ENCODE peak calls at places on chromosomes 13 and 19, in seven cellular contexts. F is upper lobe of right lung; Q is effector memory CD4-positive, alpha-beta T cell; C is heart right ventricle; W is esophagus muscularis mucosa; O is SK-N-SH; N is PC-9. R is an unnamed sample. For H3K4me1, the result is how much of the 10 kb centered on the place peaks cover.

GRCh38 chr13:73025212-73026012 is 33.4 kb upstream of the KLF5 start:
- DNase-seq in F (no peak), C (no peak), N (peak), W (no peak), O (no peak), Q (no peak), R (no peak)

GRCh38 chr19:17753976-17754375 is 2.7 kb downstream of the FCHO1 start:
- DNase-seq in N (no peak), C (no peak), W (no peak), O (no peak), F (no peak), Q (no peak), R (no peak)

GRCh38 chr13:50403311-50403710 is 388.1 kb downstream of the KCNRG start:
- DNase-seq in Q (no peak), N (no peak), C (no peak), O (no peak), F (no peak), W (no peak), R (no peak)

GRCh38 chr13:51501096-51501495 is 48.3 kb upstream of the INTS6 start:
- DNase-seq in C (no peak), O (no peak), W (no peak), Q (no peak), N (no peak), F (no peak), R (no peak)

GRCh38 chr19:1350861-1351260 is 32.8 kb upstream of the NDUFS7 start:
- DNase-seq in F (no peak), O (peak), N (no peak), Q (no peak), W (no peak), C (no peak), R (no peak)

GRCh38 chr13:75145926-75146325 is 336.0 kb downstream of the TBC1D4 start:
- DNase-seq in N (no peak), O (no peak), C (no peak), Q (no peak), W (no peak), F (no peak), R (no peak)

GRCh38 chr13:51806571-51806970 is 2.6 kb upstream of the DHRS12 start:
- DNase-seq in Q (no peak), O (no peak), N (no peak), C (no peak), F (no peak), W (no peak), R (peak)

GRCh38 chr13:72221276-72221962 is 354.4 kb upstream of the DACH1 start:
- DNase-seq in Q (no peak), F (peak), N (no peak), C (no peak), O (no peak), W (no peak), R (no peak)

GRCh38 chr19:5775668-5776309 is 8.8 kb downstream of the PRR22 start:
- DNase-seq in C (no peak), W (no peak), F (no peak), O (no peak), N (peak), Q (no peak), R (no peak)

GRCh38 chr13:80070024-80070703 is 270.8 kb downstream of the SPRY2 start:
- DNase-seq in W (no peak), Q (no peak), C (no peak), N (no peak), F (no peak), O (no peak), R (no peak)

GRCh38 chr13:73090116-73090811 is 31.5 kb downstream of the KLF5 start:
- DNase-seq in W (no peak), O (no peak), C (no peak), Q (no peak), N (peak), F (no peak), R (no peak)

GRCh38 chr13:30194906-30195305 is 112.4 kb downstream of the KATNAL1 start:
- DNase-seq in O (no peak), C (no peak), W (no peak), N (no peak), F (no peak), Q (no peak), R (no peak)

GRCh38 chr13:26749285-26749684 is 11.3 kb downstream of the GPR12 start:
- DNase-seq in C (no peak), O (no peak), Q (no peak), N (no peak), F (no peak), W (peak), R (no peak)
- H3K4me1 ChIP-seq in C (under half), O (under half), Q (under half), N (under half), F (under half), W (under half), R (under half)

GRCh38 chr13:44273216-44273615 is 100.4 kb upstream of the SERP2 start:
- DNase-seq in C (no peak), F (no peak), N (no peak), W (no peak), O (no peak), Q (no peak), R (no peak)
- H3K4me1 ChIP-seq in C (half or more), F (under half), N (under half), W (half or more), O (half or more), Q (under half), R (under half)

GRCh38 chr19:3942790-3943409 is 10.0 kb downstream of the NMRK2 start:
- DNase-seq in W (no peak), O (no peak), N (no peak), F (no peak), C (no peak), Q (no peak), R (no peak)

GRCh38 chr19:3945838-3946237 is 13.0 kb downstream of the NMRK2 start:
- DNase-seq in W (no peak), O (no peak), Q (no peak), N (no peak), F (no peak), C (no peak), R (no peak)

GRCh38 chr19:3949294-3949693 is 16.4 kb downstream of the NMRK2 start:
- DNase-seq in F (no peak), N (no peak), W (no peak), O (no peak), C (no peak), Q (no peak), R (no peak)

DNA sequence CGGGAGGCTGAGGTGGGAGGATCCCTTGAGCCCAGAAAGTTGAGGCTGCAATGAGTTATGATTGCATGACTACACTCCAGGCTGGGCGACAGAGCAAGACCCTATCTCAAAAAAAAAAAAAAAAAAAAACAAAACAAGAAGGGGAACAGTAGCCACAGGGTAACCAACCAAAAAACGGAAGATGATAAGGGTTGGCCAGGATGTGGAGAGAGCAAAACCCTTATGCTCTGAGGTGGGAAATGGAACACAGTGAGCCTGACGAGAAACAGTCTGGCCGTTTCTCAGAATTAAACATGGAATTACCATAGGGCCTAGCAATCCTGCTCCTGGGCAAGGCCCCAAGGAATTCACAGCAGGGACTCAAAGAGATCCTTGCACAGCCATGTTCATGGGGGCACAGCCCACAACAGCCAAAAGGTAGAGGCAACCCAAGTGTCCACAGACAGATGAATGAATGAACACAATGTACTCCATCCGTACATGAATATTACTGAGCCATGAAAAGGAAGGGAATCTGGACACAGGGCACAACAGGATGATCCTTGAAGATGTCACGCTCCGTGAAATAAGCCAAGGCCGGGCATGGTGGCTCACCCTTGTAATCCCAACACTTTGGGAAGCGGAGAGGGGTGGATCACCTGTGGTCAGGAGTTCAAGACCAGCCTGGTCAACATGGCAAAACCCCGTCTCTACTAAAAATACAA is 11.3 kb downstream of the NMRK2 start:
- DNase-seq in O (no peak), N (no peak), C (no peak), W (no peak), F (no peak), Q (no peak), R (no peak)
- H3K4me1 ChIP-seq in O (under half), N (under half), C (under half), W (under half), F (under half), Q (under half), R (under half)

GRCh38 chr13:110538632-110539031 is 22.9 kb downstream of the RAB20 start:
- DNase-seq in N (no peak), C (peak), F (no peak), O (no peak), W (no peak), Q (no peak), R (peak)
- H3K4me1 ChIP-seq in N (under half), C (half or more), F (under half), O (under half), W (under half), Q (under half), R (under half)

GRCh38 chr19:14565298-14565679 is 6.6 kb downstream of the NDUFB7 start:
- DNase-seq in Q (no peak), W (no peak), O (peak), C (no peak), F (no peak), N (peak), R (no peak)

GRCh38 chr19:14563989-14564650 is 7.7 kb downstream of the NDUFB7 start:
- DNase-seq in C (peak), N (peak), O (peak), Q (peak), W (no peak), F (no peak), R (no peak)

GRCh38 chr19:14566712-14567077 is 5.2 kb downstream of the NDUFB7 start:
- DNase-seq in Q (no peak), N (no peak), O (no peak), C (no peak), W (no peak), F (no peak), R (no peak)

GRCh38 chr19:14567079-14567478 is 4.8 kb downstream of the NDUFB7 start:
- DNase-seq in O (no peak), W (no peak), F (no peak), C (no peak), N (peak), Q (no peak), R (no peak)

GRCh38 chr19:14565765-14566711 is 5.8 kb downstream of the NDUFB7 start:
- DNase-seq in Q (no peak), C (no peak), W (no peak), O (peak), N (peak), F (no peak), R (no peak)
- H3K4me1 ChIP-seq in Q (under half), C (under half), W (under half), O (under half), N (under half), F (under half), R (under half)

DNA sequence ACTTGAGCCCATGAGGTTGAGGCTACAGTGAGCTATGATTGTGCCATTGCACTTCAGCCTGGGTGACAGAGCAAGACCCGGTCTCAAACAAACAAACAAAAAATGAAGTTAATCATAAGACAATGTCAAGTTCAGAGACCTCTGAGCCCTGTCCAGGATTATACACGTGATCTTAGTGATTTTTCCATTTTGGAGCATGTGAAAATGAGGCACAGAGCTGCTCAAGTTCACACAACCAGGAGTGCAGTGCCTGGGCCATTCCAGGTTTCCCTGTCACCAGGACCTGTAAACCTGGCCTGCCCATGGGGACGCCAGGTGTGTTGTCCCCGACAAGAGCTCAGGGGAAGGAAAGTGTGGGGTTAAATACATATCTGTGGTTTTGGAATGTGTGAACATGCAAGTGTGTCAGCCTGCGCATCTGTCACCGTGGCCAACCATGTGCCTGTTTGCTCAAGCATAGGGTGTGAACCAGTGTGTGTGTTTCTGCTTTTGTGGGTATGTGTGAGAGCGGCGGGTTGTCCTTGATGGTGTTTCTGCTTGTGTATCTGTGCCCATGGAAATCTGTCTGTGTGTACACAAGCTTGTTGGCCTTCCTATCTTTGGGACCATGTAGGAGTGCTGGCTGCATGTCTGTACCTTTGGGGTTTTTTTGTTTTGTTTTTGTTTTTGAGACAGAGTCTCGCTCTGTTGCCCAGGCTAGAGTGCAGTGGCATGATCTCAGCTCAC is 1.5 kb upstream of the FXYD1 start:
- DNase-seq in F (no peak), W (no peak), C (no peak), Q (no peak), N (no peak), O (no peak), R (no peak)
- H3K4me1 ChIP-seq in F (under half), W (half or more), C (under half), Q (under half), N (under half), O (under half), R (half or more)

DNA sequence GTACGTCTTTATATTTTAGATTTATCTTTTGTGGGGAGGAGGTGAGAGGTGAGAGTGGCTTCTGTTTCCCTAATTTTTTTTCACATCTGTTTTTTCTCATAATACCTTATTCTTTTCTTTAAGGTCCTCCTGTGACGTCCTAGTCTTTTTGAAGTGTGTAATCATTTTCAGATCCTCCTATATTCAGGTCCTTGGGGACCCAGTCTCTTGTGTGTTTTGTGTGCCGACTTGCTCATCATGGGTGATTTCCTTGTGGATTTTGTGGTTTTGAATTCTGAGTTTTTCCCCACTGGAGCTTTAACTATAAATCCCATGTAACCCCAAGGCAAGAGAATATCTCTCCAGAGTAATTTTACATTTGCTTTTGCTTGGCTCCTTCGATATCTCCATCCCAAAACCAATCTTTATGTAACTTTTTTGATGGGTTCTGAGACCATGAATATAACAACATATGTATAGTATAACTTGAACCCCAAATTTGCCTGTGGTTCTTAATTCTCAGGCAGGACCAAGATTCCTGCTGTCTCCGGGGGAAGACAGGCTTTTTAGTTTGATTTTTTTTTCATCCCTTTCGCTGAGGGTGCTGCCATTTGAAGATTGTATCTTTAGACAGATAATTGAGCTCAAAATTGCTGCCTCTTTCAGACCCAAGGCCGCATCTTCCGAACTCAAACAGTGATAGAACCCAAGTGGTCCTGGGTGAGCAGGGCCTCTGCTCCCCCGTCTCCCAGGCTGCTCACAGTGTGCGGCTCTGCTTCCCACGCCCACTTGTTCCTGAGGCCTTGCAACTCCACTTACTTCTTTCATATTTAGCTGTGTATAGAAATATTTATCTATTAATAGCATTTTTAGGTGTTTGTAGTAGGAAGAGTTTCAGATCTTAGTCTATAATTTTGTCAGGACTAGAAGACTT is 59.1 kb upstream of the GPR183 start:
- DNase-seq in N (no peak), O (no peak), C (no peak), Q (no peak), W (no peak), F (no peak), R (no peak)
- H3K4me1 ChIP-seq in N (under half), O (under half), C (under half), Q (half or more), W (under half), F (under half), R (under half)

GRCh38 chr19:38223617-38224013 is 407 bp downstream of the DPF1 start:
- DNase-seq in F (no peak), C (no peak), O (no peak), W (no peak), N (no peak), Q (no peak), R (no peak)

GRCh38 chr19:38221421-38221820 is 2.6 kb downstream of the DPF1 start:
- DNase-seq in N (no peak), Q (no peak), W (no peak), F (no peak), C (no peak), O (no peak), R (no peak)

GRCh38 chr19:38221919-38222828 is 1.8 kb downstream of the DPF1 start:
- DNase-seq in F (no peak), Q (no peak), N (no peak), W (no peak), O (peak), C (no peak), R (no peak)

GRCh38 chr19:38224014-38224862 is at the start of gene DPF1:
- DNase-seq in N (peak), Q (no peak), O (peak), F (no peak), C (peak), W (no peak), R (no peak)

GRCh38 chr19:38223119-38223523 is 901 bp downstream of the DPF1 start:
- DNase-seq in W (no peak), N (no peak), O (no peak), C (no peak), F (no peak), Q (no peak), R (no peak)
- H3K4me1 ChIP-seq in W (under half), N (under half), O (under half), C (under half), F (under half), Q (under half), R (under half)

GRCh38 chr19:3386447-3387234 is 20.3 kb downstream of the NFIC start:
- DNase-seq in C (peak), N (no peak), O (peak), Q (no peak), W (no peak), F (no peak), R (no peak)
- H3K4me1 ChIP-seq in C (half or more), N (under half), O (half or more), Q (under half), W (half or more), F (half or more), R (half or more)

DNA sequence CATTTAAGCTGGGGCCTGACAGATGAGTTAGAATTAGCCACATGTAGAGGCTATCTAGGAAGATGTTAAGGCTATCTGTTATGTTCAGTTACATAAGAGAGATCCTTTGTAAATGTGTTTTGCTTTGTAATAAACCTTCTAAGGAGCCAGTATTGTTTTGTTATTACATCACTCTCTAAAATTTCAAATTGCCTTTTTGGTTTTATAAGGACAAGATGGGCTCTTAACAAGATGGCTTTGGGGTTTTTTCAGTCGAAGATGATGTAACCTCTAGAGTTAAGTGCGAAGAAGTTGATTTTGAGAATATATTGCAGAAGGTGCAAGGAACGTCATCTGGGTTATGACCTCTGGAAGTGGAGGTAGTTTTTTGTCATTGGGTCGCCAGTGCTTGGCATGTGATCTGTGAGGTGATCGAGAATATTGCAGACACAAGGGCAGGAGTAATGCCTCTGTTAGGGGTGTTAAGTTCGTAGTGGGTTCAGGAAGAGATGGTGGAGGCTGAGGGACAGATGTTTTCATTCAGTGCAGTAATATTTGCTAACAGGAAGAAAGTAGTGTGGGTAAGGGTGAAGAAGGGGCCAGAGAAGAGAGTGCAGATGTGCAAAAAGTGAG is 12.7 kb downstream of the LSM14A start:
- DNase-seq in C (no peak), W (no peak), Q (no peak), O (no peak), N (no peak), F (no peak), R (no peak)
- H3K4me1 ChIP-seq in C (half or more), W (half or more), Q (under half), O (under half), N (under half), F (half or more), R (half or more)

R was measured in tibial artery.